ENCODE peak calls at places on chromosomes 2 and 18, in nine cellular contexts. Q is BJ, S is heart left ventricle, O is mammary epithelial cell, D is brain microvascular endothelial cell, P is GM23248, A is tibial nerve, W is small intestine, F is heart right ventricle. J is an unnamed sample.

GRCh38 chr2:240597419-240598181 is 11.1 kb downstream of the CAPN10 start:
- DNase-seq in Q (no peak), S (no peak), O (no peak), D (no peak), P (no peak), A (no peak), W (no peak), F (peak; percentile 9), J (peak; percentile 53)

GRCh38 chr2:230974096-230974913 is 21.6 kb upstream of the SPATA3 start:
- DNase-seq in Q (no peak), S (no peak), O (peak; percentile 86), D (peak; percentile 92), P (peak; percentile 50), A (no peak), W (peak; percentile 53), F (no peak), J (no peak)

GRCh38 chr2:237156131-237156856 is 70.6 kb downstream of the COPS8 start:
- DNase-seq in Q (peak; percentile 69), S (peak; percentile 83), O (peak; percentile 43), D (peak; percentile 83), P (peak; percentile 98), A (peak; percentile 50), W (no peak), F (peak; percentile 48), J (peak; percentile 40)

GRCh38 chr2:212592695-212593094 is 54.1 kb upstream of the ERBB4 start:
- DNase-seq in Q (no peak), S (no peak), O (no peak), D (no peak), P (no peak), A (no peak), W (no peak), F (no peak), J (no peak)

GRCh38 chr18:22268641-22269128 is 99.3 kb downstream of the GATA6 start:
- DNase-seq in Q (no peak), S (no peak), O (no peak), D (no peak), P (no peak), A (no peak), W (peak; percentile 44), F (no peak), J (no peak)

GRCh38 chr2:150167711-150168110 is 319.8 kb downstream of the RND3 start:
- DNase-seq in Q (peak; percentile 23), S (no peak), O (peak; percentile 71), D (peak; percentile 74), P (peak; percentile 75), A (no peak), W (no peak), F (no peak), J (no peak)

GRCh38 chr18:79439201-79440023 is 43.7 kb downstream of the NFATC1 start:
- DNase-seq in Q (peak; percentile 73), S (no peak), O (no peak), D (no peak), P (no peak), A (peak; percentile 27), W (no peak), F (no peak), J (no peak)

GRCh38 chr2:160442603-160443002 is 51.0 kb downstream of the RBMS1 start:
- DNase-seq in Q (no peak), S (no peak), O (no peak), D (no peak), P (no peak), A (no peak), W (no peak), F (no peak), J (no peak)

GRCh38 chr18:11987527-11987926 is 6.2 kb downstream of the IMPA2 start:
- DNase-seq in Q (no peak), S (no peak), O (no peak), D (no peak), P (peak; percentile 54), A (no peak), W (no peak), F (no peak), J (no peak)

GRCh38 chr2:219453691-219454131 is 19.1 kb downstream of the SPEG start:
- DNase-seq in Q (peak; percentile 64), S (peak; percentile 93), O (peak; percentile 76), D (no peak), P (peak; percentile 87), A (peak; percentile 17), W (no peak), F (peak; percentile 60), J (no peak)

DNA sequence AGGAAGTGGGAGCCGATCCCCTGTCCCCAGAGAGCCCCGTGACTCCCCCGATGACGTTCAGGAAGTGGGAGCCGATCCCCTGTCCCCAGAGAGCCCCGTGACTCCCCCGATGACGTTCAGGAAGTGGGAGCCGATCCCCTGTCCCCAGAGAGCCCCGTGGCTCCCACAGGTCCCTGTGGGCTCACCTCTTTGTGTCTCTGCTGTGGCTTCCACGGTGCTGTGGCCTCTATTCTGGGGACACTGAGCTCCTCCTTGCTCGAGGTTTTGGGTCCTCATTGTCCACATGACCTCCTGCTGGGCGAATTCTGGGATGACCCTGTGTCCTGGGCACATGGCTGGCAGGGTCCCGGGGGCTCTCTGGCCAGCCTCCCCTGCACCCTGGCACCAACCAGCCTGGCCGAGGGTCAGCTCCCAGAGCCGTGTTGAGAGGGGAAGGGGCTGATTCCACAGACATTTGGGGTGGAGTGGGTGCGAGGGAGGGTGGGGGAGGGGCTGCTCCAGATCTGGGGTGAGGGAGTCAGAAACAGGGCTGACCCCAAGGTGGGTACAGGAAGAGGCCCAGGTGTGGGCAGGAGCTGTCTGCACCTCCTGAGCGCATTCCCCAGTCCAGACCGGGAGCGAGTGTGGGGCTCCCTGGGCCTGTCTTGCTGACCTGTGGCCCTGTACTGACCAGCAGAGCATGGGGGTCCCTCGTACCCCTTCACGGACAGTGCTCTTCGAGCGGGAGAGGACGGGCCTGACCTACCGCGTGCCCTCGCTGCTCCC is 5.0 kb downstream of the NEU4 start:
- DNase-seq in Q (no peak), S (peak; percentile 38), O (no peak), D (peak; percentile 31), P (no peak), A (no peak), W (no peak), F (no peak), J (peak; percentile 61)
- H3K4me3 ChIP-seq in Q (no peak overlapping the region), S (no peak overlapping the region), O (no peak overlapping the region), D (no peak overlapping the region), P (no peak overlapping the region), A (no peak overlapping the region), W (no peak overlapping the region), F (no peak overlapping the region), J (no peak overlapping the region)

DNA sequence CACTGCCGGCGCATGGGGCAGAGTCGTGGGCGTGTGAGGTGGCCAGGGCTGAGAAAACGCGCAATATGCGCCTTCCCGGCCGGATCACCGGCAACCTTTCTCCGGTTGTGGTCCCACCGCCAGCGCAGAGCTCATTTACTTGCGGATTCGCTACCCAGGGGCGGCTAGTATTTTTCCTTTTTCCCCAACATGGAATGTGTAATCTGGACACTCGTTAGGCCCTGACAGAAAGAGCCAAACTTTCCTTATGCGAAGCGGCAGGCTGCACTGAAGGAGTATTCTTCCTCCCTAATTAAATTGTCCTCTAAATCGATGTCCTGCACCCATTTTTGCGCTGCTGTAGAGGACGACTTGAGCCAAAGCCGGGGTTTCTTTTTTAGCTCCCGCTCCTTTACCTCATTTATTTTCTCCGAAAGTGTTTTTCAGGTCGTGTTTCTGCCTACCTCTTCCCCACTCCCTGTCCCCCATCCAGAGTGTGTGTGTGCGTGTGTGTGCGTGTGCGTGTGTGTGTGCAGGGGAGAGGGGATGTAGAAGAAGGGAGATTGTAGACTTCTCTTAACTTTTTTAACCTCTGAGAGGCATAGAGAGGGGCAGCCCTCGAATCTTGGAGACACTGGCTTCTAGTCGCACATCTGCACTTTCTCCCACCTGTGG is 2.7 kb downstream of the OTX1 start:
- DNase-seq in Q (no peak), S (no peak), O (no peak), D (no peak), P (no peak), A (no peak), W (no peak), F (no peak), J (peak; percentile 47)
- H3K27me3 ChIP-seq in Q (peaks cover 42% of the 10 kb centered on the region), S (peaks cover 100% of the 10 kb centered on the region), O (no peaks in the 10 kb centered on the region), D (peaks cover 86% of the 10 kb centered on the region), P (peaks cover 70% of the 10 kb centered on the region), A (peaks cover 96% of the 10 kb centered on the region), W (peaks cover 79% of the 10 kb centered on the region), F (peaks cover 100% of the 10 kb centered on the region), J (peaks cover 96% of the 10 kb centered on the region)

GRCh38 chr2:234163510-234163909 is 113.0 kb downstream of the SPP2 start:
- DNase-seq in Q (no peak), S (no peak), O (no peak), D (no peak), P (no peak), A (no peak), W (no peak), F (no peak), J (no peak)

GRCh38 chr2:234166521-234166920 is 116.0 kb downstream of the SPP2 start:
- DNase-seq in Q (no peak), S (no peak), O (no peak), D (no peak), P (no peak), A (no peak), W (no peak), F (no peak), J (no peak)

GRCh38 chr2:234162876-234163275 is 112.4 kb downstream of the SPP2 start:
- DNase-seq in Q (no peak), S (no peak), O (peak; percentile 40), D (no peak), P (no peak), A (no peak), W (no peak), F (no peak), J (no peak)

GRCh38 chr2:234165421-234165820 is 114.9 kb downstream of the SPP2 start:
- DNase-seq in Q (peak; percentile 66), S (no peak), O (peak; percentile 9), D (peak; percentile 91), P (peak; percentile 8), A (no peak), W (no peak), F (no peak), J (no peak)

GRCh38 chr2:234164499-234165409 is 114.3 kb downstream of the SPP2 start:
- DNase-seq in Q (no peak), S (no peak), O (no peak), D (no peak), P (no peak), A (no peak), W (no peak), F (no peak), J (no peak)
- H3K4me3 ChIP-seq in Q (no peak overlapping the region), S (no peak overlapping the region), O (no peak overlapping the region), D (no peak overlapping the region), P (no peak overlapping the region), A (no peak overlapping the region), W (no peak overlapping the region), F (no peak overlapping the region), J (no peak overlapping the region)

GRCh38 chr18:48666613-48667012 is 127.8 kb downstream of the CTIF start:
- DNase-seq in Q (no peak), S (no peak), O (no peak), D (no peak), P (no peak), A (no peak), W (no peak), F (no peak), J (no peak)

GRCh38 chr18:48668466-48669179 is 129.8 kb downstream of the CTIF start:
- DNase-seq in Q (no peak), S (no peak), O (no peak), D (no peak), P (no peak), A (no peak), W (no peak), F (no peak), J (no peak)

GRCh38 chr18:48669180-48669675 is 130.4 kb downstream of the CTIF start:
- DNase-seq in Q (no peak), S (no peak), O (no peak), D (no peak), P (no peak), A (no peak), W (no peak), F (no peak), J (no peak)

GRCh38 chr18:48665654-48666053 is 126.8 kb downstream of the CTIF start:
- DNase-seq in Q (no peak), S (no peak), O (no peak), D (no peak), P (no peak), A (no peak), W (no peak), F (no peak), J (no peak)

GRCh38 chr18:48667276-48668254 is 128.7 kb downstream of the CTIF start:
- DNase-seq in Q (no peak), S (no peak), O (peak; percentile 11), D (no peak), P (peak; percentile 29), A (no peak), W (peak; percentile 62), F (no peak), J (peak; percentile 79)
- H3K27me3 ChIP-seq in Q (no peaks in the 10 kb centered on the region), S (no peaks in the 10 kb centered on the region), O (no peaks in the 10 kb centered on the region), D (no peaks in the 10 kb centered on the region), P (no peaks in the 10 kb centered on the region), A (no peaks in the 10 kb centered on the region), W (no peaks in the 10 kb centered on the region), F (no peaks in the 10 kb centered on the region), J (no peaks in the 10 kb centered on the region)